ENCODE peak calls at places on chromosomes 7 and 10, in five cellular contexts. Y is IMR-90, U is left ventricle myocardium inferior, G is astrocyte, C is HL-60. R is an unnamed sample.

GRCh38 chr7:22485189-22485588 is 14.8 kb downstream of the STEAP1B start:
- DNase-seq in Y (peak; percentile 50), U (no peak), G (peak; percentile 36), C (no peak), R (no peak)

GRCh38 chr7:50978633-50979215 is 196.0 kb upstream of the GRB10 start:
- DNase-seq in Y (no peak), U (no peak), G (peak; percentile 39), C (no peak), R (no peak)

GRCh38 chr10:6588082-6588481 is 8.0 kb upstream of the PRKCQ start:
- DNase-seq in Y (no peak), U (no peak), G (no peak), C (no peak), R (no peak)

GRCh38 chr7:145313601-145314000 is 477.7 kb upstream of the TPK1 start:
- DNase-seq in Y (no peak), U (no peak), G (no peak), C (no peak), R (no peak)

GRCh38 chr7:149494738-149495368 is 2.8 kb downstream of the ZNF746 start:
- DNase-seq in Y (peak; percentile 61), U (no peak), G (no peak), C (peak; percentile 61), R (no peak)

GRCh38 chr10:6065845-6066244 is 3.7 kb upstream of the IL2RA start:
- DNase-seq in Y (no peak), U (no peak), G (no peak), C (no peak), R (no peak)

GRCh38 chr7:10974717-10975032 is 1.0 kb downstream of the PHF14 start:
- DNase-seq in Y (no peak), U (no peak), G (no peak), C (no peak), R (no peak)

GRCh38 chr7:81447351-81447952 is 322.4 kb downstream of the HGF start:
- DNase-seq in Y (peak; percentile 70), U (no peak), G (peak; percentile 56), C (peak; percentile 6), R (no peak)

GRCh38 chr7:157416011-157416410 is 79.2 kb downstream of the DNAJB6 start:
- DNase-seq in Y (no peak), U (no peak), G (no peak), C (no peak), R (no peak)

GRCh38 chr10:101140950-101141621 is 10.0 kb downstream of the TLX1 start:
- DNase-seq in Y (no peak), U (no peak), G (no peak), C (no peak), R (no peak)
- H3K27ac ChIP-seq in Y (no peak overlapping the region), U (no peak overlapping the region), G (no peak overlapping the region), C (no peak overlapping the region), R (no peak overlapping the region)

DNA sequence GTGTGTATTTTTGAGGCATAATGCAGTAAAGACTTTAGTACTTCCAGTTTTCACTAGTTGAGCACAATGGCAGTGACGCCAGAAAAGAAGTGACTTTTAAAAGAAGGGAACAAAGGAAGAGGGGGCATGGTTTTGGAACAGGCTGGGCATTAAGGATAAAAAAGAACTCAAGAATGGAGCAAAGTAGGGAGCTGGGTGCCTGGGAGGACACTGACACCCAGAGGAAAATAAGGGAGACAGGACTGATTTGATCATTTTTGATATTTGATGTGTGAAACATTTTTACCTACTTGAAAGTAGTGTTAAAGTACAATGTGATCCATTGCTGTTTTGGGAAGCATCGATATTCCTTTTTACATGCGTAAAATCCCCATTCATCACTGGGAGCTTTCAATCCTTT is 85.4 kb downstream of the ADAM12 start:
- DNase-seq in Y (peak; percentile 4), U (no peak), G (no peak), C (no peak), R (no peak)
- H3K4me3 ChIP-seq in Y (no peak overlapping the region), U (no peak overlapping the region), G (no peak overlapping the region), C (no peak overlapping the region), R (no peak overlapping the region)

GRCh38 chr7:106064836-106065559 is 47.1 kb downstream of the SYPL1 start:
- DNase-seq in Y (peak; percentile 88), U (peak; percentile 83), G (peak; percentile 95), C (no peak), R (no peak)
- H3K27ac ChIP-seq in Y (peak overlapping the region; percentile 10), U (peak overlapping the region; percentile 92), G (peak overlapping the region; percentile 27), C (no peak overlapping the region), R (peak overlapping the region; percentile 68)

GRCh38 chr10:98293550-98294269 is 25.7 kb upstream of the LOXL4 start:
- DNase-seq in Y (no peak), U (peak; percentile 39), G (no peak), C (no peak), R (no peak)

GRCh38 chr10:98294270-98294627 is 26.3 kb upstream of the LOXL4 start:
- DNase-seq in Y (no peak), U (no peak), G (no peak), C (no peak), R (no peak)

GRCh38 chr10:98295401-98295811 is 27.4 kb upstream of the LOXL4 start:
- DNase-seq in Y (no peak), U (no peak), G (no peak), C (no peak), R (no peak)

GRCh38 chr10:98296514-98296913 is 28.5 kb upstream of the LOXL4 start:
- DNase-seq in Y (peak; percentile 39), U (no peak), G (no peak), C (no peak), R (no peak)

GRCh38 chr10:98295907-98296306 is 27.9 kb upstream of the LOXL4 start:
- DNase-seq in Y (peak; percentile 49), U (no peak), G (peak; percentile 57), C (no peak), R (no peak)
- H3K4me3 ChIP-seq in Y (no peak overlapping the region), U (no peak overlapping the region), G (no peak overlapping the region), C (no peak overlapping the region), R (no peak overlapping the region)

DNA sequence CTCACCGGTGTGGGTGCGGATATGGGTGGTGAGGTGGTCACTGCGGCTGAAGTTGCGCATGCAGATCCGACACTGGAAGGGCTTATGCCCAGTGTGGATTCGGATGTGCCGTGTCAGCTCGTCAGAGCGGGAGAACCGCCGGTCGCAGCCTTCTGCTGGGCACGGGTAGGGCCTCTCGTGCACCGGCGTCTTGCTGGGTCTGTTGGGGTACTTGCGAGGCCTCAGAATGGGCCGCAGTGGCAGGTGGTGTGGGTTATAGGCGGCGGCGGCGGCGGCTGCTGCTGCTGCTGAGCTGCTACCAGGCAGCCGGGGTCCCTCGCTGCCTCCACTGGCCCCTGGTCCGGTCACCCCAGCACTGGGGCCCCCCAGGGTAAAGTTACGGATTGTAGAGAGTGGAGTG is 2.7 kb downstream of the EGR2 start:
- DNase-seq in Y (no peak), U (no peak), G (no peak), C (no peak), R (no peak)
- H3K27ac ChIP-seq in Y (no peak overlapping the region), U (no peak overlapping the region), G (no peak overlapping the region), C (no peak overlapping the region), R (no peak overlapping the region)

GRCh38 chr10:8052970-8053445 is 1.5 kb upstream of the GATA3 start:
- DNase-seq in Y (no peak), U (no peak), G (no peak), C (no peak), R (no peak)
- H3K4me3 ChIP-seq in Y (no peak overlapping the region), U (peak overlapping the region; percentile 66), G (no peak overlapping the region), C (no peak overlapping the region), R (no peak overlapping the region)

R was measured in pancreas.